ENCODE peak calls at places on chromosome 21, in ten cellular contexts. G is GM10248; W is Daoy; Z is NCI-H510A; J is stimulated activated CD8-positive, alpha-beta memory T cell treated with anti-CD3 and anti-CD28 coated beads, Interleukin-4, amount 100 ng/mL, for 4 hours; Q is GM04504; V is left ventricle myocardium inferior; A is RPMI7951; U is posterior cingulate gyrus; S is AG10803. Y is an unnamed sample.

GRCh38 chr21:33259995-33260394 is 6.2 kb upstream of the IL10RB start:
- DNase-seq in G (no peak), W (no peak), Z (no peak), J (no peak), Q (no peak), V (no peak), A (no peak), U (no peak), S (no peak), Y (no peak)

GRCh38 chr21:34693192-34693810 is 24.5 kb downstream of the CLIC6 start:
- DNase-seq in G (peak), W (peak), Z (peak), J (no peak), Q (peak), V (no peak), A (peak), U (no peak), S (peak), Y (peak)

GRCh38 chr21:42593007-42593814 is 60.2 kb upstream of the PDE9A start:
- DNase-seq in G (peak), W (peak), Z (peak), J (peak), Q (peak), V (peak), A (peak), U (peak), S (peak), Y (no peak)

GRCh38 chr21:32826317-32827167 is 55.0 kb upstream of the PAXBP1 start:
- DNase-seq in G (peak), W (peak), Z (no peak), J (no peak), Q (peak), V (no peak), A (peak), U (no peak), S (peak), Y (no peak)

GRCh38 chr21:43740497-43741156 is 21.7 kb downstream of the PDXK start:
- DNase-seq in G (no peak), W (no peak), Z (peak), J (no peak), Q (peak), V (no peak), A (peak), U (no peak), S (peak), Y (no peak)

GRCh38 chr21:35232545-35233176 is 183.6 kb upstream of the RUNX1 start:
- DNase-seq in G (no peak), W (peak), Z (no peak), J (no peak), Q (no peak), V (no peak), A (peak), U (no peak), S (peak), Y (no peak)

GRCh38 chr21:28294046-28294445 is 698.6 kb downstream of the LTN1 start:
- DNase-seq in G (no peak), W (no peak), Z (no peak), J (no peak), Q (peak), V (no peak), A (no peak), U (no peak), S (peak), Y (no peak)

GRCh38 chr21:35048706-35049617 is at the start of gene RUNX1:
- DNase-seq in G (peak), W (peak), Z (no peak), J (peak), Q (no peak), V (no peak), A (peak), U (no peak), S (peak), Y (no peak)